ENCODE peak calls at places on chromosomes 4 and X, in seven cellular contexts. M, H, A, Z, D, G and P are unnamed samples.
A peak's percentile ranks its signal among the peaks of the same experiment; 100 is the strongest.

GRCh38 chr4:38469410-38469809 is 194.6 kb upstream of the KLF3 start:
- DNase-seq in G (no peak), D (no peak), M (no peak), Z (no peak), H (no peak), A (no peak), P (no peak)

GRCh38 chr4:138761638-138762205 is 253.9 kb upstream of the NOCT start:
- DNase-seq in A (peak; percentile 84), G (no peak), D (peak; percentile 14), M (no peak), H (peak; percentile 30), Z (no peak), P (no peak)

GRCh38 chr4:128862608-128863313 is 53.3 kb downstream of the JADE1 start:
- DNase-seq in A (no peak), Z (no peak), H (peak; percentile 72), M (no peak), D (no peak), G (no peak), P (peak; percentile 49)

GRCh38 chr4:77196866-77197265 is 39.9 kb downstream of the CCNG2 start:
- DNase-seq in D (peak; percentile 55), Z (no peak), A (no peak), H (no peak), M (no peak), G (no peak), P (peak; percentile 37)

GRCh38 chr4:76886214-76886613 is 11.7 kb downstream of the SOWAHB start:
- DNase-seq in A (no peak), M (no peak), D (no peak), Z (no peak), G (no peak), H (no peak), P (no peak)

GRCh38 chr4:26542996-26543395 is 40.9 kb upstream of the TBC1D19 start:
- DNase-seq in G (no peak), M (no peak), H (peak; percentile 36), Z (no peak), A (no peak), D (no peak), P (no peak)

GRCh38 chrX:141176586-141177451 is at the start of gene LDOC1:
- DNase-seq in G (peak; percentile 94), M (peak; percentile 80), H (peak; percentile 71), Z (peak; percentile 86), A (peak; percentile 71), D (no peak), P (no peak)

GRCh38 chrX:40579880-40580536 is 762 bp upstream of the ATP6AP2 start:
- DNase-seq in G (no peak), A (no peak), Z (no peak), D (peak; percentile 5), M (no peak), H (no peak), P (no peak)

GRCh38 chr4:174538876-174539250 is 16.6 kb upstream of the HPGD start:
- DNase-seq in D (no peak), G (no peak), Z (no peak), M (no peak), A (no peak), H (no peak), P (no peak)

GRCh38 chrX:40005290-40006011 is 92.3 kb downstream of the BCOR start:
- DNase-seq in H (no peak), D (no peak), M (no peak), G (no peak), Z (no peak), A (no peak), P (no peak)

GRCh38 chr4:81503586-81503985 is 31.9 kb upstream of the RASGEF1B start:
- DNase-seq in Z (no peak), A (no peak), D (no peak), G (no peak), H (no peak), M (no peak), P (no peak)
- H3K4me3 ChIP-seq in Z (no peak overlapping the region), A (no peak overlapping the region), D (no peak overlapping the region), G (no peak overlapping the region), H (no peak overlapping the region), M (no peak overlapping the region), P (no peak overlapping the region)

GRCh38 chr4:5412296-5412695 is 296.1 kb downstream of the EVC2 start:
- DNase-seq in G (peak; percentile 48), D (no peak), A (no peak), H (no peak), M (no peak), Z (no peak), P (no peak)

GRCh38 chr4:5409237-5409636 is 299.1 kb downstream of the EVC2 start:
- DNase-seq in M (no peak), H (peak; percentile 31), A (peak; percentile 5), Z (no peak), D (no peak), G (no peak), P (no peak)

DNA sequence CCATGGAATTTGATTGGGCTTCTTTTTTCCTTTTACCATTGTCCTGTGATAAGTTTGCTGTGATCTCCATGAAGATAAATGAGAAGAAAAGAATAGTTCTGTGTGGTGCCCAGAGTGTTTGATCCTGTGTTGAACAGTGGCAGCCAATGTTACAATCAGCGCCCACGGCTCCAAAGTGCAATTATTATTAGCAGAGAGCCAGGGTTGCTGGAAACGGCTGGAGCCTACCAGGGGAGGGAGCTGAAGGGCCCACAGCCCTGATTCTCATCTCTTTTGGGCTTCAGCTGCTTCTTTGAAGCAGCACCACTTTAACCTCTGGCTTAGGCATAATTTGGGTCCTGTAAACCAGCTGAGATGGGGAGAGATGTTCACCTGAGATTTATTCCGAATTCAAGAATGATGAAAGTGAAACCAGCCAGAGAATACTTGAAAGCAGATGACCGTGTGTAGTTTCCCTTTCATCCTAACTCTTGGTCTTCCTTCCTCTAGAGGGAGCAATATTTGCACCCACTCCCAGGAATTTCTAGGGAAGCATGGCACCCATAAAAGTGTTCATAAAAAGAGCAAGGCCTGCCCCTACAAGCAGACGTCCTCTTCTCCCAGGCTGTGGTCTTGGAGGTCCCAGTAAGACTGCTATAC is 298.3 kb downstream of the EVC2 start:
- DNase-seq in G (no peak), A (no peak), D (no peak), Z (peak; percentile 2), H (no peak), M (no peak), P (no peak)
- TF ChIP-seq CTCF in G (no peak), A (no peak), D (no peak), Z (no peak), H (peak; percentile 4), M (no peak), P (no peak)

GRCh38 chr4:187996502-187997177 is 1.1 kb downstream of the ZFP42 start:
- DNase-seq in H (no peak), D (no peak), A (no peak), G (no peak), Z (no peak), M (no peak), P (no peak)
- H3K4me3 ChIP-seq in H (no peak overlapping the region), D (no peak overlapping the region), A (no peak overlapping the region), G (no peak overlapping the region), Z (no peak overlapping the region), M (no peak overlapping the region), P (no peak overlapping the region)

GRCh38 chrX:21725916-21726315 is 32.0 kb downstream of the SMPX start:
- DNase-seq in M (no peak), Z (no peak), A (no peak), H (no peak), D (no peak), G (no peak), P (no peak)

GRCh38 chrX:21723097-21723496 is 34.8 kb downstream of the SMPX start:
- DNase-seq in A (peak; percentile 34), G (no peak), M (no peak), H (peak; percentile 14), Z (peak; percentile 55), D (no peak), P (no peak)

GRCh38 chrX:21728276-21728968 is 29.5 kb downstream of the SMPX start:
- DNase-seq in M (no peak), Z (no peak), H (no peak), A (no peak), D (no peak), G (no peak), P (no peak)

GRCh38 chrX:21723814-21724213 is 34.1 kb downstream of the SMPX start:
- DNase-seq in M (no peak), D (no peak), G (no peak), H (no peak), Z (no peak), A (no peak), P (no peak)

DNA sequence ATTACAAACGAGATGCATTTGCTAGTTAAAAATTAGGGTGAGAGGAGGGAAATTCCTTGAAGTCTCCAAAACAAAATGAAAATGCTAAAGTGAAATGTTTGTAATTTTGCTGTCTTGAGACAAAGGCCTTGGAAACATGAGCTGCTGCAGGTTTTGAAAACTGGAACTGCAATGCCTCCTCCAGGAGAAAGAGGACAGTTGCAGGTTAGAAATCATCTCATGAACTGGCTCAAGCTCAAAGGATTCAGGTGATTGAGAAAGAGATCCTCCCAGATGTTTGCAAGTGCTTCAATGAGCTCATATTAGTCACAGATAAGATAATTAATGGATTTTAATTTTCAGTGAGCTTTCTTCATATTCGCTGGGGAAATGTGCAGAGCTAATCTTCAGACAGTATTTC is 32.4 kb downstream of the SMPX start:
- DNase-seq in M (no peak), Z (peak; percentile 20), D (no peak), A (peak; percentile 64), H (peak; percentile 60), G (no peak), P (no peak)
- TF ChIP-seq CTCF in M (no peak), Z (no peak), D (no peak), A (peak; percentile 48), H (peak; percentile 56), G (no peak), P (peak; percentile 16)

GRCh38 chr4:4857001-4857808 is 2.3 kb upstream of the MSX1 start:
- DNase-seq in Z (no peak), M (no peak), H (no peak), A (no peak), G (no peak), D (no peak), P (no peak)
- H3K4me3 ChIP-seq in Z (peak overlapping the region; percentile 22), M (peak overlapping the region; percentile 32), H (no peak overlapping the region), A (no peak overlapping the region), G (no peak overlapping the region), D (no peak overlapping the region), P (no peak overlapping the region)

DNA sequence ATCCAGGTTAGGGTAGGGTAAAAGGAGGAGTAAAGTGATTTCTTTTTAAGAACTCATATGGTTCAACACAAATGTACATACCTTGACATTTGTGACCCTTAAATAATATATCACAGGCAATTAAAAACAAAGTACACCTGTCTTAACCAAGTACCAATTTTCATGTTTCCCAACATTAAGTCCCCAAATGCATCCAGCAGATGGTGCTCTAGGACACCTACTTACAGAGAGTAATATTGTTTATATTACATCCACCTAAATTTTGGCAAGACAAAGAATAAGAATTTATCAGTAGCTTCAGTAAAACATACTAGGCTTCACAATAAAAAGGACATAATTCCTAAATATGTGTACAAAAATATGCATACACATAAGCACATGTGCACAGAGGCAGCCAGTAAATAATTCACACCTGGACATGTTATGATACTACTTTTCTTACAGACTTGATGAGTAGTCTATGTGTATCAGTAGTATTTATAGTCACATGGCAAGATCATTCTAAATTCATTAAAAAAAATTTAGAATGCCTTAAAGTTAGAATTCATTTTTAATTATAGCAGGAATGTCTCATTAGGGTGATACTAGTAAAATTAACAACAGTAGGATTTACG is 219.7 kb downstream of the DCLK2 start:
- DNase-seq in H (peak; percentile 78), A (peak; percentile 80), D (peak; percentile 36), M (no peak), Z (peak; percentile 62), G (no peak), P (peak; percentile 15)
- TF ChIP-seq CTCF in H (peak; percentile 81), A (peak; percentile 83), D (peak; percentile 9), M (no peak), Z (peak; percentile 65), G (no peak), P (peak; percentile 41)